ENCODE peak calls at places on chromosomes 16 and 17, in eight cellular contexts. O is HuH-7; V is astrocyte of the spinal cord; D is left cardiac atrium; Y is BJ; M is Right ventricle myocardium superior; J is B cell; P is CD8-positive, alpha-beta T cell. T is an unnamed sample.

GRCh38 chr17:40558651-40559015 is 6.6 kb downstream of the CCR7 start:
- DNase-seq in O (no peak), V (no peak), D (no peak), Y (no peak), M (no peak), J (no peak), P (no peak), T (no peak)

GRCh38 chr17:18944646-18945045 is 7.3 kb upstream of the SLC5A10 start:
- DNase-seq in O (no peak), V (no peak), D (no peak), Y (no peak), M (no peak), J (no peak), P (no peak), T (no peak)

GRCh38 chr16:72122308-72122707 is 28.7 kb downstream of the DHX38 start:
- DNase-seq in O (no peak), V (no peak), D (no peak), Y (no peak), M (no peak), J (no peak), P (no peak), T (no peak)

GRCh38 chr16:11232852-11233726 is 22.9 kb downstream of the SOCS1 start:
- DNase-seq in O (no peak), V (no peak), D (peak), Y (no peak), M (peak), J (peak), P (peak), T (no peak)

GRCh38 chr17:77581480-77581879 is 377.0 kb upstream of the TNRC6C start:
- DNase-seq in O (no peak), V (peak), D (no peak), Y (no peak), M (no peak), J (no peak), P (no peak), T (peak)

GRCh38 chr17:31008374-31009035 is 37.7 kb downstream of the RNF135 start:
- DNase-seq in O (peak), V (peak), D (peak), Y (no peak), M (peak), J (peak), P (peak), T (no peak)

GRCh38 chr17:62101090-62101489 is 36.0 kb upstream of the MED13 start:
- DNase-seq in O (no peak), V (no peak), D (no peak), Y (no peak), M (no peak), J (no peak), P (no peak), T (no peak)

GRCh38 chr16:12878973-12879372 is 22.4 kb upstream of the SHISA9 start:
- DNase-seq in O (no peak), V (no peak), D (no peak), Y (no peak), M (no peak), J (no peak), P (no peak), T (no peak)

GRCh38 chr16:21159281-21159951 is 942 bp downstream of the LDAF1 start:
- DNase-seq in O (no peak), V (no peak), D (peak), Y (no peak), M (peak), J (peak), P (peak), T (no peak)

GRCh38 chr17:72916991-72917390 is 175.5 kb downstream of the SLC39A11 start:
- DNase-seq in O (no peak), V (no peak), D (no peak), Y (no peak), M (no peak), J (no peak), P (no peak), T (no peak)

GRCh38 chr17:47848198-47848513 is 2.8 kb downstream of the SP6 start:
- DNase-seq in O (no peak), V (no peak), D (no peak), Y (no peak), M (no peak), J (no peak), P (no peak), T (no peak)

GRCh38 chr17:3762922-3763776 is 37.8 kb downstream of the ITGAE start:
- DNase-seq in O (no peak), V (no peak), D (peak), Y (no peak), M (no peak), J (no peak), P (no peak), T (no peak)

GRCh38 chr17:45230787-45231480 is 9.2 kb downstream of the FMNL1 start:
- DNase-seq in O (no peak), V (no peak), D (no peak), Y (no peak), M (peak), J (no peak), P (no peak), T (no peak)

GRCh38 chr17:15944720-15945492 is at the start of gene ADORA2B:
- DNase-seq in O (peak), V (peak), D (peak), Y (no peak), M (peak), J (no peak), P (peak), T (no peak)

GRCh38 chr16:88878356-88878755 is 11.9 kb upstream of the PABPN1L start:
- DNase-seq in O (no peak), V (no peak), D (no peak), Y (no peak), M (no peak), J (no peak), P (no peak), T (no peak)

GRCh38 chr16:11716330-11716729 is 26.3 kb downstream of the TXNDC11 start:
- DNase-seq in O (no peak), V (no peak), D (no peak), Y (no peak), M (no peak), J (no peak), P (no peak), T (peak)

GRCh38 chr17:78898075-78898836 is 4.7 kb downstream of the CEP295NL start:
- DNase-seq in O (no peak), V (no peak), D (no peak), Y (no peak), M (no peak), J (no peak), P (no peak), T (no peak)

GRCh38 chr17:45341389-45342158 is 24.8 kb upstream of the MAP3K14 start:
- DNase-seq in O (no peak), V (peak), D (peak), Y (peak), M (peak), J (no peak), P (no peak), T (peak)

GRCh38 chr17:65785109-65785508 is 223.7 kb upstream of the AXIN2 start:
- DNase-seq in O (no peak), V (peak), D (no peak), Y (peak), M (no peak), J (no peak), P (no peak), T (peak)

GRCh38 chr16:50252874-50253510 is 13.4 kb upstream of the ADCY7 start:
- DNase-seq in O (no peak), V (no peak), D (no peak), Y (no peak), M (no peak), J (no peak), P (no peak), T (no peak)

GRCh38 chr16:21554795-21555585 is 44.4 kb upstream of the METTL9 start:
- DNase-seq in O (peak), V (peak), D (peak), Y (no peak), M (peak), J (peak), P (peak), T (peak)

GRCh38 chr16:74291577-74292208 is 4.9 kb upstream of the PSMD7 start:
- DNase-seq in O (no peak), V (no peak), D (no peak), Y (no peak), M (no peak), J (no peak), P (no peak), T (no peak)

GRCh38 chr17:50161911-50162288 is 3.9 kb upstream of the SGCA start:
- DNase-seq in O (no peak), V (no peak), D (no peak), Y (no peak), M (no peak), J (no peak), P (no peak), T (no peak)

T was measured in renal cortical epithelial cell.